ENCODE peak calls at places on chromosome 21, in nine cellular contexts. R, S, L, X, U, B, E, K and H are unnamed samples. For H3K4me1, the result is how much of the 10 kb centered on the place peaks cover.

GRCh38 chr21:27220416-27220815 is 253.5 kb upstream of the ADAMTS5 start:
- DNase-seq in R (no peak), S (no peak), L (no peak), X (no peak), U (no peak), B (no peak), E (no peak), K (no peak), H (no peak)

GRCh38 chr21:46092026-46092764 is 5.7 kb upstream of the COL6A2 start:
- DNase-seq in R (peak), S (no peak), L (peak), X (peak), U (no peak), B (peak), E (no peak), K (peak), H (no peak)

GRCh38 chr21:46002841-46003574 is 21.4 kb downstream of the COL6A1 start:
- DNase-seq in R (peak), S (no peak), L (no peak), X (no peak), U (no peak), B (no peak), E (no peak), K (no peak), H (no peak)

GRCh38 chr21:39055167-39055767 is 128.0 kb downstream of the PSMG1 start:
- DNase-seq in R (no peak), S (no peak), L (no peak), X (no peak), U (no peak), B (no peak), E (no peak), K (no peak), H (no peak)

GRCh38 chr21:36627242-36627641 is 71.7 kb upstream of the SIM2 start:
- DNase-seq in R (no peak), S (no peak), L (no peak), X (peak), U (no peak), B (no peak), E (no peak), K (peak), H (no peak)

GRCh38 chr21:16196521-16197208 is 466.9 kb downstream of the USP25 start:
- DNase-seq in R (no peak), S (no peak), L (no peak), X (peak), U (no peak), B (no peak), E (no peak), K (no peak), H (peak)

GRCh38 chr21:14542638-14543037 is 3.5 kb downstream of the SAMSN1 start:
- DNase-seq in R (peak), S (no peak), L (no peak), X (no peak), U (no peak), B (no peak), E (no peak), K (no peak), H (no peak)

GRCh38 chr21:34835526-34835925 is 166.7 kb downstream of the CLIC6 start:
- DNase-seq in R (no peak), S (no peak), L (peak), X (peak), U (no peak), B (no peak), E (no peak), K (no peak), H (no peak)

GRCh38 chr21:41786521-41786987 is 19.7 kb upstream of the RIPK4 start:
- DNase-seq in R (peak), S (no peak), L (no peak), X (no peak), U (no peak), B (peak), E (no peak), K (peak), H (no peak)

GRCh38 chr21:38289697-38290096 is 32.9 kb downstream of the KCNJ15 start:
- DNase-seq in R (peak), S (no peak), L (no peak), X (peak), U (no peak), B (peak), E (no peak), K (peak), H (no peak)

GRCh38 chr21:41831453-41831831 is 47.7 kb downstream of the PRDM15 start:
- DNase-seq in R (no peak), S (no peak), L (no peak), X (no peak), U (no peak), B (no peak), E (no peak), K (no peak), H (no peak)

GRCh38 chr21:15775981-15776380 is 46.2 kb downstream of the USP25 start:
- DNase-seq in R (peak), S (no peak), L (no peak), X (peak), U (no peak), B (no peak), E (no peak), K (peak), H (no peak)

GRCh38 chr21:41520560-41521442 is 12.8 kb upstream of the TMPRSS2 start:
- DNase-seq in R (no peak), S (no peak), L (no peak), X (no peak), U (no peak), B (no peak), E (no peak), K (no peak), H (no peak)

GRCh38 chr21:38323721-38324591 is 67.2 kb downstream of the KCNJ15 start:
- DNase-seq in R (peak), S (no peak), L (no peak), X (peak), U (no peak), B (peak), E (peak), K (peak), H (no peak)

GRCh38 chr21:36901575-36901974 is 64.9 kb downstream of the HLCS start:
- DNase-seq in R (no peak), S (no peak), L (no peak), X (no peak), U (no peak), B (no peak), E (no peak), K (no peak), H (no peak)

GRCh38 chr21:38915546-38915945 is 109.8 kb downstream of the ETS2 start:
- DNase-seq in R (no peak), S (no peak), L (no peak), X (no peak), U (no peak), B (no peak), E (no peak), K (no peak), H (no peak)

GRCh38 chr21:16870116-16870515 is 642.7 kb upstream of the CXADR start:
- DNase-seq in R (no peak), S (no peak), L (no peak), X (peak), U (no peak), B (peak), E (no peak), K (peak), H (no peak)

GRCh38 chr21:35303085-35303484 is 254.0 kb upstream of the RUNX1 start:
- DNase-seq in R (peak), S (no peak), L (no peak), X (peak), U (peak), B (peak), E (no peak), K (peak), H (no peak)

GRCh38 chr21:26777166-26777565 is 68.0 kb downstream of the ADAMTS1 start:
- DNase-seq in R (no peak), S (no peak), L (no peak), X (no peak), U (no peak), B (no peak), E (no peak), K (peak), H (no peak)

GRCh38 chr21:22791986-22792560 is 1793.9 kb downstream of the NCAM2 start:
- DNase-seq in R (peak), S (peak), L (no peak), X (peak), U (no peak), B (peak), E (peak), K (peak), H (peak)

GRCh38 chr21:38957575-38958340 is 152.0 kb downstream of the ETS2 start:
- DNase-seq in R (no peak), S (no peak), L (no peak), X (no peak), U (no peak), B (no peak), E (no peak), K (no peak), H (no peak)

GRCh38 chr21:27646691-27647090 is 679.8 kb upstream of the ADAMTS5 start:
- DNase-seq in R (no peak), S (no peak), L (no peak), X (no peak), U (no peak), B (no peak), E (no peak), K (no peak), H (no peak)

GRCh38 chr21:16863541-16863940 is 649.3 kb upstream of the CXADR start:
- DNase-seq in R (no peak), S (no peak), L (no peak), X (peak), U (no peak), B (no peak), E (no peak), K (no peak), H (no peak)

GRCh38 chr21:16082038-16082816 is 352.4 kb downstream of the USP25 start:
- DNase-seq in R (no peak), S (no peak), L (no peak), X (peak), U (no peak), B (peak), E (peak), K (peak), H (peak)

GRCh38 chr21:34889287-34889536 is 159.9 kb downstream of the RUNX1 start:
- DNase-seq in R (peak), S (no peak), L (peak), X (peak), U (no peak), B (peak), E (no peak), K (peak), H (no peak)

GRCh38 chr21:26845066-26845749 is at the start of gene ADAMTS1:
- DNase-seq in R (peak), S (no peak), L (peak), X (peak), U (no peak), B (peak), E (peak), K (peak), H (peak)

GRCh38 chr21:42093991-42094417 is 22.9 kb downstream of the UMODL1 start:
- DNase-seq in R (peak), S (peak), L (peak), X (peak), U (no peak), B (peak), E (no peak), K (peak), H (no peak)

GRCh38 chr21:45847870-45848269 is 133.7 kb upstream of the COL6A1 start:
- DNase-seq in R (no peak), S (no peak), L (no peak), X (no peak), U (no peak), B (no peak), E (no peak), K (no peak), H (no peak)

GRCh38 chr21:26709090-26709489 is 136.0 kb upstream of the CYYR1 start:
- DNase-seq in R (no peak), S (no peak), L (no peak), X (no peak), U (no peak), B (no peak), E (no peak), K (peak), H (no peak)

GRCh38 chr21:28636988-28637691 is 355.5 kb downstream of the LTN1 start:
- DNase-seq in R (peak), S (no peak), L (no peak), X (peak), U (no peak), B (no peak), E (no peak), K (peak), H (no peak)

GRCh38 chr21:26844258-26845065 is 747 bp downstream of the ADAMTS1 start:
- DNase-seq in R (peak), S (no peak), L (peak), X (peak), U (no peak), B (peak), E (peak), K (peak), H (peak)

GRCh38 chr21:44697811-44698734 is 1.1 kb downstream of the KRTAP10-12 start:
- DNase-seq in R (peak), S (no peak), L (no peak), X (no peak), U (no peak), B (peak), E (peak), K (no peak), H (no peak)

GRCh38 chr21:44695176-44695575 is 1.8 kb upstream of the KRTAP10-12 start:
- DNase-seq in R (peak), S (no peak), L (no peak), X (no peak), U (no peak), B (no peak), E (no peak), K (no peak), H (no peak)

GRCh38 chr21:44694776-44695175 is 2.2 kb upstream of the KRTAP10-12 start:
- DNase-seq in R (no peak), S (no peak), L (no peak), X (no peak), U (no peak), B (no peak), E (no peak), K (no peak), H (no peak)

GRCh38 chr21:44696572-44696971 is 400 bp upstream of the KRTAP10-12 start:
- DNase-seq in R (peak), S (no peak), L (no peak), X (no peak), U (no peak), B (no peak), E (no peak), K (no peak), H (no peak)

GRCh38 chr21:44695641-44696040 is 1.3 kb upstream of the KRTAP10-12 start:
- DNase-seq in R (peak), S (no peak), L (no peak), X (no peak), U (no peak), B (no peak), E (no peak), K (no peak), H (no peak)
- H3K4me3 ChIP-seq in R (no peak), S (no peak), L (no peak), X (no peak), U (no peak), B (no peak), E (no peak), K (no peak), H (no peak)

DNA sequence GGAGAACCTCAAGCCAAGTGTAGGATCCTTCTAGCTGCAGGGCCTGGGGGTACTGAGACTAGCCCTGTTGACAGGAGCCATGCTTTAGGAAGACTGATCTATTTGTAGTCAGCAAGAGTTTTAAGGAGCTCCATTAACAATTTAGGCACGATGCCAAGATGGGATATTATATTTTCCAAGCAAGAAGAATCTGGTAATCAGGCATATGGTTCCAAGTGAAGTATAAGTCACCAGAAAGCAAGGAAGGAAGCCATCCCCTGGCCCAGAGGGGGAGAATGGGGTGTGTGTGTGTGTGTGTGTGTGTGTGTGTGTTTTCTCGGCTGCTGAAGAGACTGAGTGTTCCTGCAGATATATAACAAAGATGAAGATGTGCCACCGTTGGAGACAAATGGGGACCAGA is 7.1 kb downstream of the IFNAR2 start:
- DNase-seq in R (no peak), S (no peak), L (no peak), X (peak), U (no peak), B (no peak), E (no peak), K (no peak), H (no peak)
- H3K4me1 ChIP-seq in R (under half), S (under half), L (under half), X (under half), U (under half), B (under half), E (under half), K (under half), H (under half)

GRCh38 chr21:31905444-31906400 is 32.9 kb downstream of the HUNK start:
- DNase-seq in R (no peak), S (no peak), L (no peak), X (no peak), U (no peak), B (no peak), E (no peak), K (peak), H (no peak)

GRCh38 chr21:31901342-31901741 is 28.5 kb downstream of the HUNK start:
- DNase-seq in R (no peak), S (no peak), L (no peak), X (no peak), U (no peak), B (peak), E (no peak), K (no peak), H (no peak)

GRCh38 chr21:31903896-31904295 is 31.1 kb downstream of the HUNK start:
- DNase-seq in R (no peak), S (no peak), L (no peak), X (no peak), U (no peak), B (no peak), E (no peak), K (no peak), H (no peak)

GRCh38 chr21:31900121-31900895 is 27.5 kb downstream of the HUNK start:
- DNase-seq in R (no peak), S (no peak), L (no peak), X (no peak), U (no peak), B (peak), E (no peak), K (no peak), H (no peak)

GRCh38 chr21:31902438-31902837 is 29.6 kb downstream of the HUNK start:
- DNase-seq in R (no peak), S (no peak), L (no peak), X (no peak), U (no peak), B (no peak), E (no peak), K (no peak), H (no peak)
- H3K4me3 ChIP-seq in R (no peak), S (no peak), L (no peak), X (no peak), U (no peak), B (no peak), E (no peak), K (no peak), H (no peak)

GRCh38 chr21:44299458-44300261 is at the start of gene PFKL:
- DNase-seq in R (peak), S (peak), L (peak), X (peak), U (no peak), B (peak), E (peak), K (peak), H (peak)
- H3K4me1 ChIP-seq in R (under half), S (under half), L (under half), X (under half), U (under half), B (under half), E (under half), K (under half), H (under half)